ENCODE peak calls at places on chromosome 2, in ten cellular contexts. G, X, C, Z, O, B, I, R, E and A are unnamed samples.

GRCh38 chr2:199273043-199273647 is 184.6 kb downstream of the SATB2 start:
- DNase-seq in G (no peak), X (no peak), C (no peak), Z (no peak), O (no peak), B (no peak), I (no peak), R (no peak), E (no peak), A (no peak)

GRCh38 chr2:30480703-30481322 is 33.8 kb downstream of the LCLAT1 start:
- DNase-seq in G (no peak), X (no peak), C (no peak), Z (no peak), O (no peak), B (no peak), I (no peak), R (no peak), E (no peak), A (no peak)

GRCh38 chr2:203534486-203535077 is 519 bp downstream of the RAPH1 start:
- DNase-seq in G (no peak), X (peak), C (no peak), Z (no peak), O (peak), B (peak), I (peak), R (no peak), E (peak), A (peak)

GRCh38 chr2:51717318-51717717 is 685.4 kb upstream of the NRXN1 start:
- DNase-seq in G (peak), X (no peak), C (no peak), Z (no peak), O (no peak), B (no peak), I (no peak), R (peak), E (no peak), A (no peak)

GRCh38 chr2:66446924-66447323 is 12.0 kb downstream of the MEIS1 start:
- DNase-seq in G (no peak), X (no peak), C (no peak), Z (no peak), O (no peak), B (no peak), I (no peak), R (no peak), E (no peak), A (no peak)

GRCh38 chr2:108409768-108410167 is 32.0 kb downstream of the SULT1C4 start:
- DNase-seq in G (peak), X (no peak), C (no peak), Z (no peak), O (no peak), B (no peak), I (no peak), R (no peak), E (no peak), A (no peak)

GRCh38 chr2:241842620-241843211 is 16.0 kb downstream of the PDCD1 start:
- DNase-seq in G (no peak), X (peak), C (peak), Z (peak), O (peak), B (no peak), I (peak), R (peak), E (peak), A (no peak)

GRCh38 chr2:187024739-187025138 is 175.8 kb upstream of the ZSWIM2 start:
- DNase-seq in G (no peak), X (no peak), C (no peak), Z (no peak), O (no peak), B (no peak), I (no peak), R (no peak), E (no peak), A (no peak)

GRCh38 chr2:28630341-28630740 is 121.3 kb upstream of the PPP1CB start:
- DNase-seq in G (no peak), X (no peak), C (no peak), Z (no peak), O (no peak), B (no peak), I (peak), R (no peak), E (no peak), A (no peak)

GRCh38 chr2:11406492-11407381 is 59.2 kb downstream of the E2F6 start:
- DNase-seq in G (peak), X (no peak), C (no peak), Z (no peak), O (peak), B (no peak), I (no peak), R (peak), E (peak), A (peak)

GRCh38 chr2:149037851-149038250 is 648 bp upstream of the LYPD6B start:
- DNase-seq in G (no peak), X (no peak), C (no peak), Z (peak), O (no peak), B (peak), I (no peak), R (peak), E (no peak), A (peak)
- TF ChIP-seq CTCF in G (no peak), X (no peak), C (no peak), Z (peak), O (no peak), B (peak), I (no peak), R (peak), E (no peak), A (no peak)

GRCh38 chr2:101718993-101719571 is 21.6 kb downstream of the MAP4K4 start:
- DNase-seq in G (no peak), X (no peak), C (no peak), Z (no peak), O (no peak), B (peak), I (no peak), R (no peak), E (no peak), A (no peak)

GRCh38 chr2:101714098-101714497 is 16.6 kb downstream of the MAP4K4 start:
- DNase-seq in G (no peak), X (no peak), C (no peak), Z (no peak), O (no peak), B (peak), I (no peak), R (no peak), E (no peak), A (no peak)

GRCh38 chr2:101718479-101718878 is 21.0 kb downstream of the MAP4K4 start:
- DNase-seq in G (no peak), X (no peak), C (no peak), Z (no peak), O (no peak), B (no peak), I (no peak), R (no peak), E (no peak), A (no peak)

GRCh38 chr2:101720732-101721131 is 23.2 kb downstream of the MAP4K4 start:
- DNase-seq in G (no peak), X (no peak), C (no peak), Z (no peak), O (no peak), B (no peak), I (no peak), R (no peak), E (no peak), A (no peak)

GRCh38 chr2:101717041-101717817 is 19.7 kb downstream of the MAP4K4 start:
- DNase-seq in G (no peak), X (no peak), C (no peak), Z (no peak), O (no peak), B (peak), I (no peak), R (no peak), E (no peak), A (no peak)
- H3K27ac ChIP-seq in G (no peak), X (no peak), C (no peak), Z (no peak), O (no peak), B (peak), I (no peak), R (no peak), E (no peak), A (no peak)

GRCh38 chr2:88561646-88562388 is 65.4 kb downstream of the EIF2AK3 start:
- DNase-seq in G (no peak), X (no peak), C (no peak), Z (no peak), O (no peak), B (no peak), I (no peak), R (no peak), E (no peak), A (no peak)

GRCh38 chr2:88563134-88563533 is 64.1 kb downstream of the EIF2AK3 start:
- DNase-seq in G (peak), X (no peak), C (no peak), Z (no peak), O (no peak), B (no peak), I (no peak), R (no peak), E (no peak), A (no peak)

GRCh38 chr2:88557290-88557689 is 70.0 kb downstream of the EIF2AK3 start:
- DNase-seq in G (no peak), X (no peak), C (no peak), Z (no peak), O (no peak), B (no peak), I (no peak), R (no peak), E (no peak), A (no peak)

GRCh38 chr2:88564402-88564801 is 62.9 kb downstream of the EIF2AK3 start:
- DNase-seq in G (no peak), X (no peak), C (no peak), Z (no peak), O (no peak), B (no peak), I (no peak), R (no peak), E (no peak), A (no peak)

DNA sequence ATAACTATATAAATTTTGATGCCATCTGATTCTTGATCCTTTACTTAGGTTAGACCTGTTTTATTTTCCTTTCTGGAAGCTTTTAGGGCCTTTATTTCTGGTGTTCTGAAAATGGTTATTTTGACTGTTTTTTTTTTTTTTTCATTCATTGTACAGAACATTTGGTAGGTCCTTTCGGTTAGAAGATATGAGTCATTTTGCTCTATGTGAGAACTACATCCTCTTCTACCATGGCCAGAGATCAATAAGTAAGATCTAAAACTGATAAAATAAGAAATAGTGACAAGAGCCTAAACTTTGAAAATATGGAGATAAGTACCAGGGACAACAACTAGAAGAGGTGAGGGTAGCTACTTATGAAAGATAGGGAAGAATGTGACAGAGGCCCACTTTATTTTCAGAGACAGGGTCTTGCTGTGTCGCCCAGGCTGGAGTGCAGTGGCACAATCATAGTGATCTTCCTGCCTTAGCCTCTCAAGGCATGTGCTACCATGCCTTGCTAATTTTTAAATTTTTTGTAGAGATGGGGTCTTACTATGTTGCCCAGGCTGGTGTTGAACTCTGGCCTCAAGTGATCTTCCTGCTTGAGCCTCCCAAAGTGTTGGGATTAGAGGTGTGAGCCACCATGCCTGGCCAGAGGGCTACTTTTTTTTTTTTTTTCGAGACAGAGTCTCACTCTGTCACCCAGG is 66.5 kb downstream of the EIF2AK3 start:
- DNase-seq in G (no peak), X (no peak), C (no peak), Z (no peak), O (no peak), B (no peak), I (no peak), R (no peak), E (no peak), A (no peak)
- TF ChIP-seq CTCF in G (no peak), X (no peak), C (no peak), Z (no peak), O (no peak), B (no peak), I (no peak), R (no peak), E (no peak), A (no peak)

DNA sequence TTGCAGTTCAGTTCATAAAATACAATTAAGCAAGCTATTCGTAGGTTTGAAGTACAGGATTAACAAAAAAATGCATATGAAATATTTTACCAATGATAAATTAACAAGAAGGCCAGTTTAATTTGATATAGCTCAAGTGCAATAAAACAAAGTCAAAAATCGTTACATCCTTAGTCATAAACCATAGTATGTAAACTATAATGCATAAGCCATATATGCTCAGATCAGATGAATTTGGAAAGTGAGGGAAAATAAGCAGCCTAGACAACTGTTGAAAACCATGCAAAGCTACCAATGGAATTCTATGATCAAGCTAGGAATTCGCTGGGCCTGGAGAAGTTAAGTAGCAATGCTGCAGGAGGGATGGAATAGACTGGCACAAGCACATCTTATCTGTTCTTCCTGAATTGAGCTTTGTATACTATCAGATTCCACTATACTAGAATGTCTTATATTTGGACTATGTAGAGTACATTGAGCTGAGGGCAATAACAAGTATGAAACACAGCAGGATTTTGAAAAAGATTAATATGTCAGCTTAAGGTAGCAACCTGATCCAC is 682.0 kb downstream of the IRS1 start:
- DNase-seq in G (peak), X (no peak), C (no peak), Z (no peak), O (no peak), B (no peak), I (no peak), R (no peak), E (no peak), A (no peak)
- H3K27ac ChIP-seq in G (no peak), X (no peak), C (no peak), Z (no peak), O (no peak), B (no peak), I (no peak), R (peak), E (no peak), A (no peak)

GRCh38 chr2:202529389-202529788 is 105.4 kb upstream of the FAM117B start:
- DNase-seq in G (peak), X (no peak), C (no peak), Z (no peak), O (no peak), B (no peak), I (no peak), R (no peak), E (no peak), A (no peak)
- TF ChIP-seq CTCF in G (no peak), X (no peak), C (no peak), Z (no peak), O (no peak), B (no peak), I (no peak), R (no peak), E (no peak), A (no peak)

GRCh38 chr2:229407170-229407569 is 136.1 kb upstream of the PID1 start:
- DNase-seq in G (no peak), X (peak), C (no peak), Z (peak), O (peak), B (no peak), I (no peak), R (peak), E (peak), A (peak)
- H3K27ac ChIP-seq in G (no peak), X (peak), C (peak), Z (peak), O (peak), B (no peak), I (no peak), R (peak), E (peak), A (peak)

DNA sequence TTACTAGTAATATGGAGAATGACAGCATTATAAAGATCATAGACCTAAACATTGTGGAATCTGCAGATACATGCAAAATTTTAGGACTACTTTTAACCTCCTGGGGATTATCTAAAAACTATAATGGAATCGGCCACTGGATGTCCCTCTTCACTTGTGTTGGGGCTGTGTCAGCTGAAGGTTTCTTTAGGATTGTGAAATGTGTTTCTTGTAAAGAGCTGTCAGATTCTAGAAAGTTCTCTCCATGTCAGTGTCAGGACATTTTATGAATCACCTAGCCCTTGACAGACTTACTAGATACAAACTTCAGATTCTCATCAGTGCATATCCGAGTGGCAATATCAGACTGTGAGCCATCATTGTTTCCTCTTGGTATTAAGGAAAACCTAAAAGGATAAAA is 107.2 kb downstream of the CPS1 start:
- DNase-seq in G (no peak), X (peak), C (no peak), Z (peak), O (no peak), B (no peak), I (no peak), R (peak), E (no peak), A (peak)
- TF ChIP-seq CTCF in G (no peak), X (peak), C (no peak), Z (peak), O (no peak), B (peak), I (no peak), R (peak), E (peak), A (no peak)

DNA sequence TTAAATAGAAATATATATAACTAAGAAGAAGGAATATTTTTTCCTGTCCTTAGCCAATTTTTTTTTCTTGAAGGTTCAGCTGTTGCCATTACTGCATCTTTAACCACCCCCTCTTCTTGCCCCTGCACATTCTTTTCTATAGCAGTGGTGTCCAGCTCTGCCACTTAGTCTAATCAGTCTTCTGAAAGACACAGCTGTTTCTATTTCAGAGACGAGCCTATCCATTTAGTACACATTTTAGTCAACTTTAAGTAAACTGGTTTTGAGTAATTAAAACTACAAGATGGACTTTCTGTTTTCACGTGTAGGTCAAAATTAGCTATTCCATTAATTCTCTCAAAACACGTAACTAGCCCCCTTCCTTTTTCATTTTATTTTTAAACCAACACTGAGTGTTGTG is 21.0 kb downstream of the SPOPL start:
- DNase-seq in G (no peak), X (no peak), C (no peak), Z (no peak), O (no peak), B (no peak), I (no peak), R (no peak), E (no peak), A (no peak)
- H3K27ac ChIP-seq in G (no peak), X (no peak), C (no peak), Z (no peak), O (no peak), B (no peak), I (no peak), R (no peak), E (no peak), A (no peak)